ENCODE peak calls at places on chromosomes 13 and 19, in eight cellular contexts. One of them, this sample, is unnamed.

GRCh38 chr13:111503376-111503775 is 182.9 kb downstream of the TEX29 start:
- DNase-seq in endothelial cell of umbilical vein: no peak
- DNase-seq in H1: no peak
- DNase-seq in stomach: peak
- DNase-seq in GM12892: no peak
- DNase-seq in GM12891: no peak
- DNase-seq in GM23338: no peak
- DNase-seq in HL-60: no peak
- DNase-seq in this sample: no peak

GRCh38 chr13:104318121-104318520 is 1251.9 kb upstream of the SLC10A2 start:
- DNase-seq in GM12891: no peak
- DNase-seq in GM12892: no peak
- DNase-seq in HL-60: no peak
- DNase-seq in H1: no peak
- DNase-seq in stomach: no peak
- DNase-seq in endothelial cell of umbilical vein: peak
- DNase-seq in GM23338: peak
- DNase-seq in this sample: no peak

GRCh38 chr13:51237887-51238286 is 15.7 kb downstream of the FAM124A start:
- DNase-seq in GM12892: no peak
- DNase-seq in GM23338: no peak
- DNase-seq in stomach: no peak
- DNase-seq in endothelial cell of umbilical vein: no peak
- DNase-seq in GM12891: no peak
- DNase-seq in HL-60: no peak
- DNase-seq in H1: no peak
- DNase-seq in this sample: no peak

GRCh38 chr13:39167018-39167417 is 128.8 kb downstream of the NHLRC3 start:
- DNase-seq in H1: no peak
- DNase-seq in endothelial cell of umbilical vein: no peak
- DNase-seq in GM23338: no peak
- DNase-seq in stomach: no peak
- DNase-seq in GM12891: no peak
- DNase-seq in GM12892: no peak
- DNase-seq in HL-60: no peak
- DNase-seq in this sample: no peak

GRCh38 chr19:8466018-8466417 is 21.2 kb downstream of the HNRNPM start:
- DNase-seq in H1: no peak
- DNase-seq in endothelial cell of umbilical vein: no peak
- DNase-seq in GM23338: no peak
- DNase-seq in GM12892: no peak
- DNase-seq in GM12891: no peak
- DNase-seq in HL-60: no peak
- DNase-seq in stomach: no peak
- DNase-seq in this sample: no peak

GRCh38 chr13:75901509-75901908 is 265.4 kb downstream of the LMO7 start:
- DNase-seq in GM12891: no peak
- DNase-seq in H1: no peak
- DNase-seq in endothelial cell of umbilical vein: no peak
- DNase-seq in HL-60: no peak
- DNase-seq in GM12892: no peak
- DNase-seq in stomach: no peak
- DNase-seq in GM23338: no peak
- DNase-seq in this sample: no peak

GRCh38 chr19:35044317-35045117 is 3.0 kb downstream of the HPN start:
- DNase-seq in GM12891: no peak
- DNase-seq in GM12892: no peak
- DNase-seq in GM23338: peak
- DNase-seq in H1: peak
- DNase-seq in HL-60: peak
- DNase-seq in endothelial cell of umbilical vein: peak
- DNase-seq in stomach: peak
- DNase-seq in this sample: no peak

GRCh38 chr13:58085819-58086218 is 454.3 kb downstream of the PCDH17 start:
- DNase-seq in H1: no peak
- DNase-seq in stomach: no peak
- DNase-seq in GM12892: no peak
- DNase-seq in GM23338: no peak
- DNase-seq in HL-60: no peak
- DNase-seq in GM12891: no peak
- DNase-seq in endothelial cell of umbilical vein: no peak
- DNase-seq in this sample: no peak

GRCh38 chr19:18006895-18007604 is 920 bp upstream of the ARRDC2 start:
- DNase-seq in GM23338: peak
- DNase-seq in HL-60: peak
- DNase-seq in stomach: peak
- DNase-seq in GM12892: peak
- DNase-seq in endothelial cell of umbilical vein: peak
- DNase-seq in GM12891: peak
- DNase-seq in H1: peak
- DNase-seq in this sample: peak

GRCh38 chr13:30715357-30715756 is 20.0 kb upstream of the ALOX5AP start:
- DNase-seq in GM12892: no peak
- DNase-seq in GM23338: no peak
- DNase-seq in stomach: no peak
- DNase-seq in GM12891: no peak
- DNase-seq in H1: no peak
- DNase-seq in HL-60: no peak
- DNase-seq in endothelial cell of umbilical vein: no peak
- DNase-seq in this sample: no peak

GRCh38 chr19:2636897-2637683 is 65.4 kb downstream of the GNG7 start:
- DNase-seq in endothelial cell of umbilical vein: peak
- DNase-seq in GM23338: peak
- DNase-seq in HL-60: no peak
- DNase-seq in H1: peak
- DNase-seq in stomach: peak
- DNase-seq in GM12891: peak
- DNase-seq in GM12892: peak
- DNase-seq in this sample: no peak

GRCh38 chr13:92537485-92537884 is 689.1 kb upstream of the GPC6 start:
- DNase-seq in GM12891: no peak
- DNase-seq in GM23338: no peak
- DNase-seq in stomach: no peak
- DNase-seq in endothelial cell of umbilical vein: no peak
- DNase-seq in GM12892: no peak
- DNase-seq in H1: no peak
- DNase-seq in HL-60: no peak
- DNase-seq in this sample: no peak

GRCh38 chr19:3426433-3426832 is 53.9 kb downstream of the SMIM24 start:
- DNase-seq in HL-60: no peak
- DNase-seq in stomach: no peak
- DNase-seq in endothelial cell of umbilical vein: no peak
- DNase-seq in GM23338: no peak
- DNase-seq in GM12892: no peak
- DNase-seq in H1: no peak
- DNase-seq in GM12891: no peak
- DNase-seq in this sample: no peak

GRCh38 chr19:45473366-45474190 is 5.8 kb downstream of the FOSB start:
- DNase-seq in GM23338: peak
- DNase-seq in stomach: no peak
- DNase-seq in H1: no peak
- DNase-seq in HL-60: no peak
- DNase-seq in GM12891: no peak
- DNase-seq in endothelial cell of umbilical vein: no peak
- DNase-seq in GM12892: no peak
- DNase-seq in this sample: no peak

GRCh38 chr13:90365130-90365529 is 982.4 kb upstream of the MIR17HG start:
- DNase-seq in stomach: no peak
- DNase-seq in GM23338: no peak
- DNase-seq in GM12892: no peak
- DNase-seq in HL-60: no peak
- DNase-seq in GM12891: no peak
- DNase-seq in endothelial cell of umbilical vein: no peak
- DNase-seq in H1: no peak
- DNase-seq in this sample: no peak

GRCh38 chr13:93039131-93039530 is 187.5 kb upstream of the GPC6 start:
- DNase-seq in stomach: no peak
- DNase-seq in H1: no peak
- DNase-seq in GM23338: no peak
- DNase-seq in GM12891: no peak
- DNase-seq in HL-60: no peak
- DNase-seq in GM12892: no peak
- DNase-seq in endothelial cell of umbilical vein: no peak
- DNase-seq in this sample: no peak

GRCh38 chr19:29667941-29668340 is 2.7 kb downstream of the PLEKHF1 start:
- DNase-seq in HL-60: no peak
- DNase-seq in GM23338: no peak
- DNase-seq in stomach: peak
- DNase-seq in GM12891: no peak
- DNase-seq in H1: no peak
- DNase-seq in GM12892: no peak
- DNase-seq in endothelial cell of umbilical vein: no peak
- DNase-seq in this sample: no peak

DNA sequence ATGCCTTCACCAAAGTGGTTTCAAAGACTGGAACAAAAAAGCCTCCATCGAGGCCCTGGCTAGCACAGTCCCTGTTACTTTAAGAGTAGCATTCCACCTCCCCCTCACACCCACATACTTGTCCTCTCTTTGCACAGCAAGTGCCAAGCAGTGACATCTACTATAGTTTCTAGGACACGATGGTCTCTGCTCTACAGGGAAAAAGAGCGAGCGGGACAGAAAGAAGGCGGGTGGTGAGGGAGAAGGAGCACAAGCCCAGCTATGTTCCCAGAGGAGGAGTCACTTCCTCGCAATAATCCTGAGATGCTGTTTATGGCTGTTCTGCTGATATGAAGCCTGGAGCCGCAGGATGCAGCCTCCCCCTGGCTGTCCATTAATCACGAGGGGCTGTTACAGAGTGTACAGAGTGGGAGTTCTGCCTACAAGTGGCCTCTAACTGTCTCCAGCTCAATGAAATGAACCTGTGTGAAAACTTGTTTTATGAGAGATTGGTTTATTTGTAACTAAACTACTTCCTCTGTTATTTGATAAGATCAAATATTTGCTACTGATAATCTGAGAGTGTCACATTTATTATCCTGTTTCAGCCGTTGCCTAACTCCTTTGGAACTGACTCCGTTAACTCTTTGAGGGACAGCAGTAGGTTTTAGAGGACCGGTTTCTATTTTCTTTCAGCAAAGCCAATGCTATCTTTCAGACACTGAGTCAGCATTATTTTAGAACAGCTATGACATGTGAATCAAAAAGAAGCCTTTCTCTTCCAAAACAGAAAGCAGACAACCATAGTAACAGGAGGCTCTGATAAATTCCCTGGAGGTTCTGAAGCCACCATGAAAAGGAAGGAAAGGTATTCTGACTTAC is 208.0 kb downstream of the SPRY2 start:
- DNase-seq in GM12892: no peak
- DNase-seq in GM23338: peak
- DNase-seq in GM12891: no peak
- DNase-seq in endothelial cell of umbilical vein: peak
- DNase-seq in HL-60: no peak
- DNase-seq in stomach: peak
- DNase-seq in H1: no peak
- DNase-seq in this sample: no peak
- TF ChIP-seq POLR2AphosphoS5 in GM12892: no peak
- TF ChIP-seq POLR2AphosphoS5 in GM23338: no peak
- TF ChIP-seq POLR2AphosphoS5 in GM12891: no peak
- TF ChIP-seq POLR2AphosphoS5 in endothelial cell of umbilical vein: no peak
- TF ChIP-seq POLR2AphosphoS5 in HL-60: no peak
- TF ChIP-seq POLR2AphosphoS5 in stomach: peak
- TF ChIP-seq POLR2AphosphoS5 in H1: no peak
- TF ChIP-seq POLR2AphosphoS5 in this sample: peak

DNA sequence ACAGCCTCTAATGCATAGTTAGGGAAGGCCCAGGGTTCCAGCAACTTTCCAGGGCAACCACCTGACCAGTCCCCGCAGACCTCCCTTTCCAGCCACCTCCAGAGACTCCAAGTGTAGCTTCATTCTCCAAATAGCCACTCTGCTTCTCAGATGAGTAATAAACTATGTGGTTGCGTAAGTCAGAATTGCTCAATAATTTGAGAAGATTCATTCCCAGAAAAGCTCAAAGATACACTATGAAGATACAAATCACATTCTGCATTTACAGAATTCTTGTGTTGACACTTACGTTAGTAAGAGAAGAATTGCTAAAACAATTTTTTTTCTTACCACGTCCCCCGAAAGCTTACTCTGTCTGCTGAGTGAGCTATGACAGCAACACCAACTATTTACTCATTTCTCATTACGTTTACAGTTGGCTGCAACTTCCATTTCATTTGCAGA is 8.2 kb upstream of the LATS2 start:
- DNase-seq in endothelial cell of umbilical vein: no peak
- DNase-seq in GM12892: no peak
- DNase-seq in H1: no peak
- DNase-seq in GM12891: no peak
- DNase-seq in stomach: no peak
- DNase-seq in HL-60: peak
- DNase-seq in GM23338: no peak
- DNase-seq in this sample: peak
- TF ChIP-seq POLR2AphosphoS5 in endothelial cell of umbilical vein: no peak
- TF ChIP-seq POLR2AphosphoS5 in GM12892: no peak
- TF ChIP-seq POLR2AphosphoS5 in H1: no peak
- TF ChIP-seq POLR2AphosphoS5 in GM12891: no peak
- TF ChIP-seq POLR2AphosphoS5 in stomach: peak
- TF ChIP-seq POLR2AphosphoS5 in HL-60: no peak
- TF ChIP-seq POLR2AphosphoS5 in GM23338: no peak
- TF ChIP-seq POLR2AphosphoS5 in this sample: peak

GRCh38 chr13:28394422-28394821 is 100.5 kb downstream of the FLT1 start:
- DNase-seq in H1: no peak
- DNase-seq in endothelial cell of umbilical vein: peak
- DNase-seq in stomach: no peak
- DNase-seq in GM12892: no peak
- DNase-seq in GM12891: no peak
- DNase-seq in GM23338: no peak
- DNase-seq in HL-60: peak
- DNase-seq in this sample: no peak
- TF ChIP-seq POLR2AphosphoS5 in H1: peak
- TF ChIP-seq POLR2AphosphoS5 in endothelial cell of umbilical vein: peak
- TF ChIP-seq POLR2AphosphoS5 in stomach: no peak
- TF ChIP-seq POLR2AphosphoS5 in GM12892: no peak
- TF ChIP-seq POLR2AphosphoS5 in GM12891: no peak
- TF ChIP-seq POLR2AphosphoS5 in GM23338: no peak
- TF ChIP-seq POLR2AphosphoS5 in HL-60: no peak
- TF ChIP-seq POLR2AphosphoS5 in this sample: no peak

GRCh38 chr13:73429691-73430090 is 370.9 kb downstream of the KLF5 start:
- DNase-seq in HL-60: no peak
- DNase-seq in GM12891: no peak
- DNase-seq in GM12892: no peak
- DNase-seq in endothelial cell of umbilical vein: no peak
- DNase-seq in H1: no peak
- DNase-seq in stomach: no peak
- DNase-seq in GM23338: no peak
- DNase-seq in this sample: no peak

GRCh38 chr13:73433893-73434292 is 375.1 kb downstream of the KLF5 start:
- DNase-seq in GM12891: no peak
- DNase-seq in GM23338: no peak
- DNase-seq in endothelial cell of umbilical vein: no peak
- DNase-seq in GM12892: no peak
- DNase-seq in stomach: no peak
- DNase-seq in H1: no peak
- DNase-seq in HL-60: no peak
- DNase-seq in this sample: no peak

GRCh38 chr13:73422973-73423372 is 364.2 kb downstream of the KLF5 start:
- DNase-seq in stomach: no peak
- DNase-seq in H1: no peak
- DNase-seq in GM23338: no peak
- DNase-seq in GM12891: no peak
- DNase-seq in HL-60: no peak
- DNase-seq in GM12892: no peak
- DNase-seq in endothelial cell of umbilical vein: no peak
- DNase-seq in this sample: no peak

GRCh38 chr13:73428706-73429105 is 369.9 kb downstream of the KLF5 start:
- DNase-seq in GM12892: no peak
- DNase-seq in H1: no peak
- DNase-seq in stomach: no peak
- DNase-seq in HL-60: no peak
- DNase-seq in GM23338: no peak
- DNase-seq in endothelial cell of umbilical vein: no peak
- DNase-seq in GM12891: no peak
- DNase-seq in this sample: no peak

GRCh38 chr13:73428137-73428536 is 369.3 kb downstream of the KLF5 start:
- DNase-seq in H1: no peak
- DNase-seq in stomach: no peak
- DNase-seq in GM12892: no peak
- DNase-seq in HL-60: no peak
- DNase-seq in endothelial cell of umbilical vein: no peak
- DNase-seq in GM23338: no peak
- DNase-seq in GM12891: no peak
- DNase-seq in this sample: no peak
- TF ChIP-seq POLR2AphosphoS5 in H1: no peak
- TF ChIP-seq POLR2AphosphoS5 in stomach: peak
- TF ChIP-seq POLR2AphosphoS5 in GM12892: no peak
- TF ChIP-seq POLR2AphosphoS5 in HL-60: no peak
- TF ChIP-seq POLR2AphosphoS5 in endothelial cell of umbilical vein: no peak
- TF ChIP-seq POLR2AphosphoS5 in GM23338: no peak
- TF ChIP-seq POLR2AphosphoS5 in GM12891: no peak
- TF ChIP-seq POLR2AphosphoS5 in this sample: no peak

This sample was measured in esophagus muscularis mucosa.